ENCODE peak calls at places on chromosome 2, in four cellular contexts. K, H, N and U are unnamed samples.

GRCh38 chr2:109724533-109725460 is 69.3 kb upstream of the RGPD5 start:
- DNase-seq in H (no peak), N (no peak), K (no peak), U (no peak)

GRCh38 chr2:180656455-180656847 is 324.0 kb upstream of the UBE2E3 start:
- DNase-seq in K (peak), N (no peak), H (no peak), U (peak)

GRCh38 chr2:5915926-5916325 is 223.7 kb downstream of the SOX11 start:
- DNase-seq in N (no peak), K (no peak), H (no peak), U (no peak)

GRCh38 chr2:70087703-70088507 is 628 bp downstream of the PCBP1 start:
- DNase-seq in H (peak), N (no peak), K (no peak), U (no peak)

GRCh38 chr2:239563561-239563960 is 162.7 kb upstream of the HDAC4 start:
- DNase-seq in K (no peak), H (no peak), N (no peak), U (no peak)

GRCh38 chr2:24491626-24492282 is 700 bp downstream of the NCOA1 start:
- DNase-seq in H (peak), N (no peak), K (no peak), U (no peak)

GRCh38 chr2:170822885-170823799 is 6.5 kb downstream of the GAD1 start:
- DNase-seq in K (no peak), H (no peak), N (no peak), U (no peak)

GRCh38 chr2:120461092-120461491 is 115.2 kb downstream of the INHBB start:
- DNase-seq in N (no peak), K (no peak), H (no peak), U (no peak)

GRCh38 chr2:160406591-160407392 is 86.8 kb downstream of the RBMS1 start:
- DNase-seq in K (peak), N (no peak), H (peak), U (no peak)

GRCh38 chr2:113217455-113218282 is 43.9 kb downstream of the PSD4 start:
- DNase-seq in H (peak), N (no peak), K (no peak), U (no peak)

GRCh38 chr2:115294999-115295398 is 852.6 kb downstream of the DPP10 start:
- DNase-seq in N (no peak), K (no peak), H (no peak), U (no peak)

GRCh38 chr2:37325625-37326071 is 1.0 kb upstream of the PRKD3 start:
- DNase-seq in N (no peak), K (no peak), H (no peak), U (no peak)

GRCh38 chr2:5696351-5696740 is 4.2 kb downstream of the SOX11 start:
- DNase-seq in N (no peak), K (no peak), H (no peak), U (no peak)

DNA sequence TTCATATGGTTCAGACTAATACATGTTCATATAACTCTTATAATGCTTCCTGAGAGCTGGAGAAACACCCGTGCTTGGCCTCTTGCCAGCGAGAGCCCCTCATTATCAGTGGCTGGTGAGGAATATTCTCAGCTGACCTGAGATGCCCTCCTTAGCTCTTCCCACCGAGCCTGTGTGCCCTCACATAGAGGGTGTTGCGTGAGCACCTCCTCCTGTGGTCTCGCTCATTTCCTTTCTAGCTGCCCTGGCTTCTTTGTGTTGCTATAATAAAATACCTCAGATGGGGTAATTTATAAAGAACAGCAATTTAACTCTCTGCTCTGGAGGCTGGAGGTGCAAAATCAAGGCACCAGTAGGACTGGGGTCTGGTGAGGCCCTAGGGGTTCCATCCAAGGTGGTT is 80.5 kb upstream of the ALKAL2 start:
- DNase-seq in H (no peak), N (no peak), K (no peak), U (no peak)
- H3K4me3 ChIP-seq in H (no peak), N (no peak), K (no peak), U (no peak)

GRCh38 chr2:18926633-18927524 is 337.5 kb upstream of the NT5C1B start:
- DNase-seq in H (no peak), K (no peak), N (no peak), U (no peak)

GRCh38 chr2:18934886-18935285 is 345.5 kb upstream of the NT5C1B start:
- DNase-seq in H (no peak), K (no peak), N (no peak), U (no peak)

GRCh38 chr2:18932864-18933263 is 343.5 kb upstream of the NT5C1B start:
- DNase-seq in N (no peak), K (no peak), H (no peak), U (no peak)

GRCh38 chr2:18927525-18928232 is 338.3 kb upstream of the NT5C1B start:
- DNase-seq in K (no peak), N (no peak), H (no peak), U (no peak)

GRCh38 chr2:18930977-18931376 is 341.6 kb upstream of the NT5C1B start:
- DNase-seq in H (no peak), K (no peak), N (no peak), U (no peak)
- TF ChIP-seq CTCF in H (no peak), K (no peak), N (no peak), U (no peak)

DNA sequence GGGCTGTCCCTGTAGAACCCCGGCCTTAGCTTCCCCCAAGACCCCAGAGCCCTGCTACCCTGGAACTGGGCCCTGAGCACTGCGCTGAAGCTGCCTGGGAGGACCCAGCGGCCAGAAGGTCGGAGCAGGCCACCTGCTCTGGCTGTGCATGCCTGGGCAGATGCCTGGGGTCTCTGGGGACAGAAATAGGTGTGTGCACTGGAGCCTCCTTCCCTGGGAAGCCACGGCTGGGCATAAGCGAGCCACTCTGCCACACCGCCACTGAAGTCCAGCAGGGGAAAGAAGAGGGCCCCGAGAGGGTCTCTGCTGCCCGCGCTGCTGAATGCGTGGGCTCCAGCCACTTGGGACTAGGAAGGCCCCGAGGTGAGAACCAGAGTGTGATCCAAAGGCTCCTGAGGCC is 6.7 kb downstream of the GBX2 start:
- DNase-seq in N (no peak), H (no peak), K (no peak), U (no peak)
- H3K4me3 ChIP-seq in N (no peak), H (no peak), K (no peak), U (no peak)

GRCh38 chr2:139034064-139034463 is 253.9 kb upstream of the NXPH2 start:
- DNase-seq in H (no peak), K (no peak), N (no peak), U (no peak)

GRCh38 chr2:139033300-139033699 is 253.1 kb upstream of the NXPH2 start:
- DNase-seq in H (no peak), N (no peak), K (peak), U (no peak)

GRCh38 chr2:139031722-139032121 is 251.5 kb upstream of the NXPH2 start:
- DNase-seq in K (no peak), H (peak), N (no peak), U (no peak)
- TF ChIP-seq CTCF in K (peak), H (no peak), N (no peak), U (peak)

DNA sequence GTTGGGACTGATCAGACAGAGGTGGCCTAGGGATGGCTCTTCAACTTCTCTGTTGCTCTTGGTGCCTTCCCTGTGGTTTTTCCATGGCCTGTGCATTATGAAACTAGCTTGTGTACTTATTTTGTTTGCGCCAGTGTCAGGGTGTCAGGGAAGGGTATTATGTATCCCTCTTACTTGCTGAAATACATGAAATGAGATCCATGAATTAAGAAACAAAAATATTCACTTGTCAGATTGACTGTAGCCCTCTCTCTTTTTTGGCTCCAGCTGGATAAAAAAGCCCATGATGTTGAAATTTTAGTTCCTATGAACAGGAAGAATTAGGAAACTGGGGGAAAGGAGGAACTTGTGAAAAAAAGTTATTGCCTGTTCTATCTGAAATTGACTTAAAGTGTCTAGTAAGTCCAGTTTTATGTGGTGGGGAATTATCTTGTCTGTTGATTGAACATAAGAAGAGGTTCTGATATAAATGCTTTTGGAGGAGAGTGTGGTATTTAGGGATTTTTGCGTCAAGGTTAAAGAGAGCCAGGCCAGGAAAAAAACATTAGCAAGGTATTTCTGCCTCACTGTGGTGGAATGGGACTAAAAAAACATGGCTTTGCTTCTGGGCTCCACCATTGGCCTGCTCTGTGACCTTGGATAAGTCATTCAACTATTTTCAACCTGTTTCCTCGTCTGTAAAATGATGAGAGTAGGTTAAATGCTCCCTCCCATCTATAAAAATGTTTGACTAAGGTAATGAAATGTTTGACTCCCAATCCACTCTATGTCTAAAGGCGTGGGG is 12.0 kb downstream of the UGP2 start:
- DNase-seq in H (no peak), N (no peak), K (no peak), U (no peak)
- H3K4me3 ChIP-seq in H (no peak), N (no peak), K (no peak), U (no peak)

GRCh38 chr2:16117791-16118610 is 177.7 kb downstream of the MYCN start:
- DNase-seq in N (no peak), K (no peak), H (no peak), U (no peak)

GRCh38 chr2:16114836-16115235 is 174.5 kb downstream of the MYCN start:
- DNase-seq in H (no peak), N (no peak), K (no peak), U (no peak)

GRCh38 chr2:16115881-16116830 is 175.8 kb downstream of the MYCN start:
- DNase-seq in H (no peak), K (no peak), N (no peak), U (no peak)

GRCh38 chr2:16118611-16119590 is 178.6 kb downstream of the MYCN start:
- DNase-seq in N (no peak), H (no peak), K (no peak), U (no peak)

GRCh38 chr2:16117021-16117700 is 176.8 kb downstream of the MYCN start:
- DNase-seq in N (no peak), K (no peak), H (no peak), U (no peak)
- TF ChIP-seq CTCF in N (no peak), K (no peak), H (no peak), U (no peak)

GRCh38 chr2:215605214-215605613 is 169.3 kb upstream of the FN1 start:
- DNase-seq in K (no peak), N (no peak), H (no peak), U (no peak)

GRCh38 chr2:215609089-215610032 is 173.5 kb upstream of the FN1 start:
- DNase-seq in K (peak), H (no peak), N (no peak), U (peak)

GRCh38 chr2:215604631-215605030 is 168.8 kb upstream of the FN1 start:
- DNase-seq in N (no peak), H (no peak), K (no peak), U (no peak)

GRCh38 chr2:215606219-215606618 is 170.4 kb upstream of the FN1 start:
- DNase-seq in H (no peak), N (no peak), K (no peak), U (no peak)

GRCh38 chr2:215607790-215608189 is 171.9 kb upstream of the FN1 start:
- DNase-seq in N (no peak), K (no peak), H (no peak), U (no peak)
- H3K4me3 ChIP-seq in N (no peak), K (no peak), H (no peak), U (no peak)

GRCh38 chr2:241601841-241602240 is 35.1 kb downstream of the THAP4 start:
- DNase-seq in H (no peak), K (no peak), N (no peak), U (no peak)

GRCh38 chr2:241598061-241598460 is 38.9 kb downstream of the THAP4 start:
- DNase-seq in N (no peak), K (no peak), H (no peak), U (no peak)

GRCh38 chr2:241597561-241597960 is 39.0 kb downstream of the BOK start:
- DNase-seq in H (no peak), K (no peak), N (no peak), U (no peak)

GRCh38 chr2:241595600-241596140 is 37.1 kb downstream of the BOK start:
- DNase-seq in N (no peak), H (no peak), K (no peak), U (no peak)

GRCh38 chr2:241598487-241598886 is 38.5 kb downstream of the THAP4 start:
- DNase-seq in H (no peak), K (no peak), N (no peak), U (no peak)
- TF ChIP-seq CTCF in H (peak), K (peak), N (no peak), U (peak)

GRCh38 chr2:127680706-127681287 is 5.5 kb upstream of the LIMS2 start:
- DNase-seq in K (no peak), H (no peak), N (no peak), U (no peak)
- H3K4me3 ChIP-seq in K (no peak), H (peak), N (no peak), U (no peak)

GRCh38 chr2:172972005-172972619 is 103.5 kb upstream of the MAP3K20 start:
- DNase-seq in H (no peak), K (no peak), N (no peak), U (no peak)
- TF ChIP-seq CTCF in H (peak), K (peak), N (peak), U (peak)